ENCODE peak calls at places on chromosomes 2 and 18, in seven cellular contexts. C, J, Q, D, W, R and I are unnamed samples.

GRCh38 chr18:2572892-2573291 is 1.5 kb downstream of the NDC80 start:
- DNase-seq in C (no peak), J (no peak), Q (no peak), D (no peak), W (no peak), R (peak), I (no peak)

GRCh38 chr2:160254363-160254762 is 54.3 kb upstream of the ITGB6 start:
- DNase-seq in C (no peak), J (no peak), Q (no peak), D (no peak), W (no peak), R (no peak), I (no peak)

GRCh38 chr18:36947820-36948348 is 119.0 kb downstream of the KIAA1328 start:
- DNase-seq in C (no peak), J (peak), Q (peak), D (no peak), W (no peak), R (no peak), I (no peak)

GRCh38 chr18:48933578-48934399 is 17.0 kb downstream of the SMAD7 start:
- DNase-seq in C (no peak), J (no peak), Q (no peak), D (no peak), W (no peak), R (no peak), I (no peak)

GRCh38 chr2:59076079-59076619 is 835.0 kb upstream of the FANCL start:
- DNase-seq in C (no peak), J (no peak), Q (no peak), D (no peak), W (no peak), R (no peak), I (no peak)

GRCh38 chr2:178574789-178575188 is 94.5 kb downstream of the PLEKHA3 start:
- DNase-seq in C (no peak), J (no peak), Q (no peak), D (no peak), W (no peak), R (no peak), I (no peak)

GRCh38 chr18:29147944-29148343 is 971.0 kb upstream of the CDH2 start:
- DNase-seq in C (no peak), J (peak), Q (peak), D (no peak), W (no peak), R (peak), I (no peak)

GRCh38 chr2:145812163-145812554 is 1292.2 kb upstream of the ZEB2 start:
- DNase-seq in C (no peak), J (no peak), Q (no peak), D (no peak), W (no peak), R (no peak), I (no peak)

GRCh38 chr18:79988079-79988924 is at the start of gene TXNL4A:
- DNase-seq in C (peak), J (peak), Q (peak), D (peak), W (peak), R (peak), I (peak)

GRCh38 chr2:196263181-196263747 is 91.9 kb upstream of the STK17B start:
- DNase-seq in C (peak), J (no peak), Q (peak), D (no peak), W (peak), R (no peak), I (no peak)

GRCh38 chr18:55998071-55998522 is 410.1 kb upstream of the TCF4 start:
- DNase-seq in C (no peak), J (peak), Q (no peak), D (no peak), W (no peak), R (peak), I (peak)

GRCh38 chr2:241636983-241637232 is at the start of gene THAP4:
- DNase-seq in C (no peak), J (no peak), Q (no peak), D (no peak), W (no peak), R (peak), I (no peak)

GRCh38 chr2:101427240-101427639 is 39.9 kb upstream of the CREG2 start:
- DNase-seq in C (no peak), J (no peak), Q (no peak), D (no peak), W (no peak), R (no peak), I (no peak)

GRCh38 chr2:216181351-216181750 is 72.2 kb downstream of the XRCC5 start:
- DNase-seq in C (no peak), J (no peak), Q (no peak), D (no peak), W (no peak), R (no peak), I (no peak)

DNA sequence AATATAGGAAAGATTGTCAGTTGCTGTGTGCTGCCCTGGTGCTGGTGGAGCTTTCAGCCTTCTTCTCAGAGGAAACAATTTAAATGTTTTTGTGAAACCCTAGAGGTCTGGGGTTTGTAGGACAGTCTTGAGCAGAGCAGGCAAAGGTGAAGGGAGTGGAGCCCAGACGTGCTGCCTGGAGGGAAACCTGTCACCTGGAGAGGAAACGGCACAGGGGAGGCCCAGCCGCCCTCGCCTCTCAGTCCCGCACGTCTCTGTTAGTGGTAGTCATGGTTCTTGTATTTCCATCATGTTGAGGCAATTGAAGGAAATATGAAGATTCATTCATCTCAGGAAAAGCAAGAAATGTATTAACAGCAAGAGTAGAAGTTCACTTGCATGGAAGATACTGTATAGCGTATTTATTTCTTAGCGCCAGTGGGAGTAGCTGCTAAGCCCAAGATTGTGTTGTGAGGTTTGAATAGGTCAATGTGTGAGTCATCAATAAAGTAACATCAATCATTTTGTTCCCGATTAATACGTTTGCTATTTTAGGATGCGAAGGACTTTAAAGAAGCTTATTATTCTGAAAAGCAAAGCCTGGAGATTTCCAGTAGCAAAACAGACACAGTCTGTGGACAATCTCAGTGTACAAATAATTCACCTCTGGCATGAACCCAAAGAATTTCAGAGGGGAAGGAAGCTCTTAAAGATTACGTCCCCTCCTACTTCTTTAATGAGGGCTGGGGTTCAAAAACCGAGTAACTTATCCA is 70.4 kb downstream of the LRRFIP1 start:
- DNase-seq in C (no peak), J (no peak), Q (no peak), D (peak), W (peak), R (no peak), I (no peak)
- H3K27ac ChIP-seq in C (peak), J (no peak), Q (no peak), D (peak), W (peak), R (peak), I (no peak)

GRCh38 chr18:22626771-22627170 is 209.1 kb upstream of the CTAGE1 start:
- DNase-seq in C (no peak), J (no peak), Q (no peak), D (no peak), W (no peak), R (no peak), I (no peak)
- H3K27ac ChIP-seq in C (no peak), J (no peak), Q (no peak), D (no peak), W (no peak), R (no peak), I (no peak)

GRCh38 chr2:231376857-231377256 is 18.7 kb upstream of the B3GNT7 start:
- DNase-seq in C (no peak), J (peak), Q (no peak), D (no peak), W (no peak), R (no peak), I (no peak)
- H3K27ac ChIP-seq in C (no peak), J (peak), Q (no peak), D (no peak), W (no peak), R (no peak), I (no peak)

GRCh38 chr2:9631484-9631819 is 655 bp upstream of the YWHAQ start:
- DNase-seq in C (no peak), J (no peak), Q (no peak), D (no peak), W (no peak), R (no peak), I (no peak)
- H3K27ac ChIP-seq in C (peak), J (peak), Q (peak), D (peak), W (no peak), R (peak), I (peak)

DNA sequence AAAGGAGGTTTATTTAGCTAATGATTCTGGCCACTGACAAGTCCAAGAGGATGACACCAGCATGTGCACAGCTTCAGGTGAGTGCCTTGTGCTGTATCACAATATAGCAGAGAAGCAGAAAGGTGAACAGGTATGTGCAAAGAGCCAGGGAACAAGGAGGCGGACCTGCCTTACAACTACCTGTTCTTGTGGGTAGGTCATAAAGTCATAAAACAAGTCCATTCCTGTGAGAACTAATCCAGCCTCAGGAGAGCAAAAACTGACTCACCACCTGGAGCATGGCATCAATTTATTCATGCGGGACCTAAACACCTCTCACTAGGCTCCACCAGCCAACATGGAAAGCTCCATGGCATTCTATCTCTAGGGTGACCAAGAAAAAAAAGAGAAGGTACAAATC is 234.2 kb downstream of the ASXL3 start:
- DNase-seq in C (no peak), J (no peak), Q (peak), D (no peak), W (no peak), R (no peak), I (no peak)
- H3K27ac ChIP-seq in C (no peak), J (no peak), Q (no peak), D (no peak), W (no peak), R (no peak), I (no peak)

GRCh38 chr2:174572556-174572955 is 25.0 kb downstream of the WIPF1 start:
- DNase-seq in C (no peak), J (no peak), Q (no peak), D (no peak), W (no peak), R (no peak), I (no peak)
- H3K27ac ChIP-seq in C (no peak), J (no peak), Q (no peak), D (no peak), W (no peak), R (no peak), I (no peak)